ENCODE peak calls at places on chromosome 1, in seven cellular contexts. H, L, Y, G, N, R and Q are unnamed samples. For H3K4me1, the result is how much of the 10 kb centered on the place peaks cover.

GRCh38 chr1:32142446-32143301 is 34.8 kb downstream of the KPNA6 start:
- DNase-seq in H (no peak), L (peak), Y (no peak), G (peak), N (peak), R (no peak), Q (peak)

GRCh38 chr1:227037121-227037520 is 97.0 kb downstream of the COQ8A start:
- DNase-seq in H (no peak), L (no peak), Y (no peak), G (no peak), N (no peak), R (no peak), Q (no peak)

GRCh38 chr1:100213141-100213540 is 35.1 kb upstream of the LRRC39 start:
- DNase-seq in H (no peak), L (no peak), Y (no peak), G (no peak), N (no peak), R (no peak), Q (no peak)

GRCh38 chr1:88327391-88328267 is 356.4 kb upstream of the PKN2 start:
- DNase-seq in H (no peak), L (peak), Y (no peak), G (no peak), N (no peak), R (no peak), Q (no peak)

GRCh38 chr1:178094752-178095645 is 1.1 kb downstream of the RASAL2 start:
- DNase-seq in H (no peak), L (peak), Y (no peak), G (no peak), N (no peak), R (no peak), Q (no peak)

GRCh38 chr1:176466514-176466913 is 3.5 kb downstream of the PAPPA2 start:
- DNase-seq in H (no peak), L (peak), Y (peak), G (no peak), N (no peak), R (no peak), Q (no peak)

GRCh38 chr1:75124510-75124909 is 9.7 kb upstream of the LHX8 start:
- DNase-seq in H (no peak), L (no peak), Y (no peak), G (no peak), N (no peak), R (no peak), Q (no peak)

GRCh38 chr1:93565496-93566221 is 116.0 kb downstream of the BCAR3 start:
- DNase-seq in H (no peak), L (no peak), Y (no peak), G (no peak), N (no peak), R (no peak), Q (no peak)

GRCh38 chr1:93751391-93752250 is 70.0 kb upstream of the BCAR3 start:
- DNase-seq in H (no peak), L (no peak), Y (no peak), G (no peak), N (no peak), R (no peak), Q (peak)

GRCh38 chr1:180565472-180565871 is 6.7 kb downstream of the OVAAL start:
- DNase-seq in H (no peak), L (no peak), Y (no peak), G (no peak), N (no peak), R (no peak), Q (no peak)

GRCh38 chr1:9289724-9290493 is 2.8 kb upstream of the SPSB1 start:
- DNase-seq in H (no peak), L (peak), Y (no peak), G (peak), N (no peak), R (no peak), Q (peak)

GRCh38 chr1:180893614-180894013 is 19.1 kb upstream of the KIAA1614 start:
- DNase-seq in H (no peak), L (no peak), Y (no peak), G (no peak), N (no peak), R (no peak), Q (no peak)

GRCh38 chr1:20190761-20191160 is 4.4 kb upstream of the PLA2G2C start:
- DNase-seq in H (no peak), L (no peak), Y (no peak), G (no peak), N (no peak), R (no peak), Q (no peak)

GRCh38 chr1:202365092-202365815 is 16.8 kb downstream of the PPP1R12B start:
- DNase-seq in H (no peak), L (no peak), Y (no peak), G (no peak), N (no peak), R (no peak), Q (no peak)

GRCh38 chr1:98792123-98792522 is 130.6 kb downstream of the SNX7 start:
- DNase-seq in H (no peak), L (peak), Y (no peak), G (no peak), N (no peak), R (no peak), Q (no peak)

GRCh38 chr1:244397086-244397485 is 54.6 kb downstream of the ADSS2 start:
- DNase-seq in H (no peak), L (no peak), Y (no peak), G (no peak), N (no peak), R (no peak), Q (no peak)

GRCh38 chr1:160149706-160150105 is 1.7 kb upstream of the ATP1A4 start:
- DNase-seq in H (no peak), L (no peak), Y (no peak), G (no peak), N (no peak), R (no peak), Q (no peak)

GRCh38 chr1:158600735-158601134 is 4.3 kb upstream of the OR10Z1 start:
- DNase-seq in H (no peak), L (no peak), Y (no peak), G (no peak), N (no peak), R (no peak), Q (no peak)

GRCh38 chr1:1815606-1816281 is 37.5 kb upstream of the NADK start:
- DNase-seq in H (no peak), L (no peak), Y (no peak), G (no peak), N (no peak), R (peak), Q (no peak)

GRCh38 chr1:84653130-84653680 is 37.1 kb downstream of the SSX2IP start:
- DNase-seq in H (no peak), L (peak), Y (no peak), G (no peak), N (no peak), R (no peak), Q (no peak)

GRCh38 chr1:248924696-248925532 is 18.9 kb downstream of the PGBD2 start:
- DNase-seq in H (peak), L (peak), Y (peak), G (no peak), N (no peak), R (no peak), Q (no peak)

GRCh38 chr1:175002910-175003517 is 3.3 kb downstream of the CACYBP start:
- DNase-seq in H (no peak), L (no peak), Y (no peak), G (no peak), N (no peak), R (no peak), Q (no peak)

GRCh38 chr1:230379928-230380327 is 46.2 kb downstream of the PGBD5 start:
- DNase-seq in H (no peak), L (no peak), Y (no peak), G (no peak), N (no peak), R (no peak), Q (no peak)

GRCh38 chr1:66618390-66618789 is 84.4 kb downstream of the SGIP1 start:
- DNase-seq in H (no peak), L (no peak), Y (no peak), G (no peak), N (no peak), R (no peak), Q (no peak)

GRCh38 chr1:163071381-163072255 is 2.5 kb downstream of the RGS4 start:
- DNase-seq in H (peak), L (peak), Y (peak), G (peak), N (peak), R (peak), Q (peak)

GRCh38 chr1:25798666-25799345 is 1.2 kb upstream of the SELENON start:
- DNase-seq in H (no peak), L (no peak), Y (no peak), G (no peak), N (no peak), R (no peak), Q (no peak)

GRCh38 chr1:25800538-25801377 is 765 bp downstream of the SELENON start:
- DNase-seq in H (no peak), L (no peak), Y (no peak), G (no peak), N (no peak), R (no peak), Q (no peak)

GRCh38 chr1:25799758-25800537 is at the start of gene SELENON:
- DNase-seq in H (no peak), L (peak), Y (peak), G (no peak), N (peak), R (peak), Q (peak)

GRCh38 chr1:25797939-25798338 is 2.1 kb upstream of the SELENON start:
- DNase-seq in H (peak), L (peak), Y (peak), G (no peak), N (no peak), R (peak), Q (no peak)

DNA sequence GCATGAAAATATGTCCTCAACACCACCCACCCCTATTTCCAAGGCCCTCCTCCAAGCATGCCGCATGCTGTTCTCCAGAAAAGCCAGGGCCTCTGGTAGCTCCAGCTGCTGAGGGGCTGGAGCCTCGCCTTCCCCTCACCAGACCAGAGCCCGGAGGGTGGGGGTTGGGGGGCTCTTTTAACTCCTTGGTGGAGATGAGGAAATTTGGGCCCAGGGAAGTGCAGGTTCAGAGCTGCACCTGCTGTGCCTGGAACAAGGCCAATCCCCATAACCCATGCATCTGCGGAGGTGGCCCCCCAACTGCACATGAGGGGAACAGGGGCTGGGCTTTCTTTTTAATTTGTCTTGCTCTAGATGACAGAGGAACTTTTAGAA is 660 bp upstream of the SELENON start:
- DNase-seq in H (no peak), L (no peak), Y (no peak), G (no peak), N (no peak), R (no peak), Q (no peak)
- H3K4me3 ChIP-seq in H (no peak), L (peak), Y (peak), G (no peak), N (peak), R (peak), Q (peak)

GRCh38 chr1:153220606-153221303 is 3.4 kb downstream of the PRR9 start:
- DNase-seq in H (no peak), L (no peak), Y (no peak), G (no peak), N (no peak), R (no peak), Q (no peak)
- TF ChIP-seq CTCF in H (no peak), L (no peak), Y (no peak), G (no peak), N (no peak), R (no peak), Q (no peak)

DNA sequence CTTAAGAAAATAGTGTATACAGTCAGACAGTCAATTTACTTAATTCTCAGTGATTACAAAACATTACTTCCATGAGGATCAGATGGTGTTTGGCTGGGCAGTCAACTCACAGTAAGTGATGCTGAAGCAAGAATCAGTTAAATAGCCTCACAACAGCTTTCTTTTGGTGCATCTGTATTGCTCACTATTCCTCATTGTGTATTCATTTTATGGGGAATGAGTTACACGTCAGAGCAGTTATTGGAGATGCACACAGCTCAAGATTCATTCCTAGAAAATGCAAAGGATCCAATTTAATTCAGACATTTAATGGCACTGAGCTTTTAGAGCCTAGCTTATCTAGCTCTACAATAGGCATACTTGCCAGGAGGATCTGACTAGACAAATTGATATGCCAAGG is 150.5 kb downstream of the HS2ST1 start:
- DNase-seq in H (no peak), L (peak), Y (no peak), G (no peak), N (no peak), R (no peak), Q (no peak)
- H3K4me1 ChIP-seq in H (under half), L (under half), Y (half or more), G (under half), N (under half), R (under half), Q (under half)

GRCh38 chr1:204350857-204351573 is 8.7 kb downstream of the PLEKHA6 start:
- DNase-seq in H (no peak), L (no peak), Y (peak), G (peak), N (peak), R (peak), Q (peak)
- H3K4me3 ChIP-seq in H (no peak), L (no peak), Y (no peak), G (no peak), N (no peak), R (no peak), Q (no peak)

GRCh38 chr1:115041654-115042053 is 12.0 kb downstream of the TSHB start:
- DNase-seq in H (no peak), L (peak), Y (no peak), G (no peak), N (no peak), R (no peak), Q (no peak)
- TF ChIP-seq CTCF in H (peak), L (peak), Y (peak), G (no peak), N (peak), R (no peak), Q (no peak)

GRCh38 chr1:198153804-198154203 is 3.0 kb upstream of the NEK7 start:
- DNase-seq in H (no peak), L (no peak), Y (no peak), G (no peak), N (no peak), R (no peak), Q (no peak)
- H3K4me1 ChIP-seq in H (under half), L (under half), Y (under half), G (under half), N (under half), R (under half), Q (under half)

DNA sequence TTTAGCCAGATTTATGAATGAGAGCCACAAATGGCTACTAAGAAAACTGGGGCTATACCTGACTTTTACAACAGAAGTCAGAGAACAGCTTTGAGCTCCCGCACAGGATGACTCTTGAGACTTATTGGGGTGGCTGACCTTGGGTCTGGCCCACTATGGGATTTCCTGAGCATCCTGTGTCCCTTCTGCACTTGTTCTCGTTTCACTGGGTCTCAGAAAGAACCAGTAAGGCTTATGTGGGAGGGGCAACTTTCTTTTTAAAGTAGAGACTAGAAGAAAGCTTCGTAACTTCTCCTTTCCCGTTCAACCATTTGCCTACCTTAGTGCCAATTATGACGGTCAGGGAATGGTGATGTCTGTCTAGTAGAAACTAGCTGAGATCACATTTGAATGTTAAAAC is 59.5 kb upstream of the C1orf105 start:
- DNase-seq in H (no peak), L (no peak), Y (no peak), G (no peak), N (no peak), R (no peak), Q (no peak)
- H3K4me3 ChIP-seq in H (no peak), L (peak), Y (no peak), G (no peak), N (no peak), R (no peak), Q (no peak)

GRCh38 chr1:52367272-52367671 is 1.3 kb upstream of the CC2D1B start:
- DNase-seq in H (no peak), L (no peak), Y (no peak), G (no peak), N (no peak), R (no peak), Q (no peak)

GRCh38 chr1:52364235-52364839 is 1.7 kb downstream of the CC2D1B start:
- DNase-seq in H (no peak), L (no peak), Y (peak), G (no peak), N (peak), R (no peak), Q (no peak)

GRCh38 chr1:52365091-52365745 is 787 bp downstream of the CC2D1B start:
- DNase-seq in H (peak), L (peak), Y (peak), G (no peak), N (peak), R (peak), Q (peak)

GRCh38 chr1:52366517-52366827 is 467 bp upstream of the CC2D1B start:
- DNase-seq in H (no peak), L (no peak), Y (no peak), G (no peak), N (no peak), R (no peak), Q (no peak)

GRCh38 chr1:52365746-52366516 is at the start of gene CC2D1B:
- DNase-seq in H (peak), L (peak), Y (peak), G (peak), N (peak), R (peak), Q (peak)
- TF ChIP-seq CTCF in H (no peak), L (no peak), Y (no peak), G (peak), N (no peak), R (peak), Q (no peak)

GRCh38 chr1:234716907-234717375 is 107.0 kb upstream of the IRF2BP2 start:
- DNase-seq in H (no peak), L (no peak), Y (no peak), G (no peak), N (no peak), R (no peak), Q (no peak)

GRCh38 chr1:234721476-234722266 is 111.7 kb upstream of the IRF2BP2 start:
- DNase-seq in H (no peak), L (no peak), Y (no peak), G (peak), N (peak), R (no peak), Q (peak)

GRCh38 chr1:234719454-234720258 is 109.7 kb upstream of the IRF2BP2 start:
- DNase-seq in H (no peak), L (no peak), Y (no peak), G (no peak), N (no peak), R (no peak), Q (no peak)

GRCh38 chr1:234720709-234721436 is 110.9 kb upstream of the IRF2BP2 start:
- DNase-seq in H (no peak), L (no peak), Y (no peak), G (no peak), N (no peak), R (no peak), Q (no peak)

GRCh38 chr1:234718509-234719453 is 108.8 kb upstream of the IRF2BP2 start:
- DNase-seq in H (no peak), L (no peak), Y (no peak), G (no peak), N (no peak), R (no peak), Q (no peak)
- H3K4me1 ChIP-seq in H (under half), L (under half), Y (under half), G (under half), N (under half), R (half or more), Q (half or more)

GRCh38 chr1:39952359-39953110 is 2.4 kb upstream of the MFSD2A start:
- DNase-seq in H (no peak), L (no peak), Y (no peak), G (no peak), N (no peak), R (no peak), Q (no peak)
- H3K4me3 ChIP-seq in H (no peak), L (no peak), Y (no peak), G (no peak), N (no peak), R (no peak), Q (no peak)